ENCODE peak calls at places on chromosome 22, in ten cellular contexts. X is right atrium auricular region, O is HepG2, V is cardiac muscle cell, A is Peyer's patch, Q is stomach, Y is upper lobe of left lung, E is ovary, D is heart left ventricle, B is HCT116. K is an unnamed sample.
A peak's percentile ranks its signal among the peaks of the same experiment; 100 is the strongest.

GRCh38 chr22:49083607-49084006 is 744.1 kb downstream of the BRD1 start:
- DNase-seq in X (no peak), O (no peak), V (no peak), A (no peak), Q (no peak), Y (no peak), E (no peak), D (no peak), B (no peak), K (no peak)

GRCh38 chr22:32723632-32724031 is 77.9 kb upstream of the TIMP3 start:
- DNase-seq in X (peak; percentile 70), O (no peak), V (peak; percentile 95), A (no peak), Q (peak; percentile 34), Y (peak; percentile 89), E (no peak), D (peak; percentile 69), B (no peak), K (no peak)

GRCh38 chr22:22201185-22201924 is 43.2 kb upstream of the VPREB1 start:
- DNase-seq in X (no peak), O (peak; percentile 25), V (no peak), A (no peak), Q (peak; percentile 48), Y (no peak), E (no peak), D (no peak), B (no peak), K (peak; percentile 16)

GRCh38 chr22:47163481-47163875 is 401.0 kb downstream of the TBC1D22A start:
- DNase-seq in X (no peak), O (no peak), V (no peak), A (peak; percentile 16), Q (no peak), Y (peak; percentile 40), E (no peak), D (no peak), B (no peak), K (no peak)

GRCh38 chr22:32880906-32881596 is 79.5 kb downstream of the TIMP3 start:
- DNase-seq in X (peak; percentile 82), O (no peak), V (peak; percentile 95), A (no peak), Q (peak; percentile 26), Y (peak; percentile 90), E (peak; percentile 94), D (peak; percentile 87), B (no peak), K (no peak)

GRCh38 chr22:48752451-48753380 is 1075.0 kb downstream of the BRD1 start:
- DNase-seq in X (peak; percentile 42), O (no peak), V (no peak), A (no peak), Q (peak; percentile 20), Y (peak; percentile 62), E (no peak), D (peak; percentile 3), B (no peak), K (no peak)

GRCh38 chr22:23225724-23226496 is 45.6 kb downstream of the BCR start:
- DNase-seq in X (no peak), O (no peak), V (peak; percentile 54), A (peak; percentile 54), Q (peak; percentile 74), Y (no peak), E (no peak), D (peak; percentile 41), B (no peak), K (no peak)

GRCh38 chr22:31816750-31817149 is 62.9 kb downstream of the DEPDC5 start:
- DNase-seq in X (no peak), O (no peak), V (no peak), A (no peak), Q (no peak), Y (no peak), E (no peak), D (no peak), B (no peak), K (no peak)

GRCh38 chr22:46686221-46686872 is 51.7 kb downstream of the CERK start:
- DNase-seq in X (no peak), O (no peak), V (no peak), A (no peak), Q (peak; percentile 76), Y (peak; percentile 73), E (peak; percentile 42), D (peak; percentile 66), B (no peak), K (no peak)

GRCh38 chr22:49207008-49207775 is 620.5 kb downstream of the BRD1 start:
- DNase-seq in X (peak; percentile 46), O (no peak), V (no peak), A (no peak), Q (peak; percentile 23), Y (no peak), E (peak; percentile 1), D (peak; percentile 2), B (no peak), K (peak; percentile 2)

GRCh38 chr22:48057116-48057835 is 1294.8 kb downstream of the TBC1D22A start:
- DNase-seq in X (no peak), O (no peak), V (no peak), A (no peak), Q (no peak), Y (peak; percentile 39), E (no peak), D (no peak), B (no peak), K (no peak)

GRCh38 chr22:31243339-31244043 is 31.4 kb downstream of the LIMK2 start:
- DNase-seq in X (no peak), O (no peak), V (peak; percentile 12), A (no peak), Q (no peak), Y (no peak), E (no peak), D (no peak), B (peak; percentile 51), K (no peak)

DNA sequence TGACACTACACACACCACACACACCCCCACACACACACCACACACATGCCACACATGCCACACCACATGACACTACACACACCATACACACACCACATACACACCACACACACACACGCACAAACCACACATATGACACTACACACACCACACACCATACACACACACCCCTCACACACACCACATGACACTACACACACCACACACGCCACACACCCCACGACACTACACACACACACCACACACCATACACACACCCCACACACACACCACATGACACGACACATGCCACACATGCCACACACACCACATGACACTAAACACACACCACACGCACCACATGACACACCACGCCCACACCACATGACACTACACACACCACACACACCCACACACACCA is 101.8 kb upstream of the ASPHD2 start:
- DNase-seq in X (no peak), O (no peak), V (no peak), A (no peak), Q (no peak), Y (no peak), E (no peak), D (no peak), B (no peak), K (no peak)
- H3K36me3 ChIP-seq in X (no peaks in the 10 kb centered on the region), O (no peaks in the 10 kb centered on the region), V (no peaks in the 10 kb centered on the region), A (no peaks in the 10 kb centered on the region), Q (no peaks in the 10 kb centered on the region), Y (no peaks in the 10 kb centered on the region), E (no peaks in the 10 kb centered on the region), D (no peaks in the 10 kb centered on the region), B (no peaks in the 10 kb centered on the region), K (no peaks in the 10 kb centered on the region)

DNA sequence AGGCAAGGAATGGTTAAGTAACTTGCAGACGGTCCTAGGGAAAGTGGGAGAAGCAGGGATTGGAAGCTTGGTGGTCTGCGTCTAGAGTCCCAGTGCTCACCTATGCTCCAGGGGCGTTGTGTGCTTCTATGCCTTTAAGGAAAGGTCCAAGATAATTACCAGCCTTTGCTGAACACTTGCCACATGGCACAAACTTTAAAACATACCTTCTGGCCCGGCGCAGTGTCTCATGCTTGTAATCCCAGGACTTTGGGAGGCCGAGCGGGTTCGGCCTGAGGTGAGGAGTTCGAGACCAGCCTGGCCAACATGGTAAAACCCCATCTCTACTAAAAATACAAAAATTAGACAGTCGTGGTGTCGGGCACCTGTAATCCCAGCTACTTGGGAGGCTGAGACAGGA is 2.3 kb downstream of the POLDIP3 start:
- DNase-seq in X (no peak), O (no peak), V (no peak), A (no peak), Q (no peak), Y (no peak), E (no peak), D (no peak), B (no peak), K (no peak)
- H3K4me3 ChIP-seq in X (no peak overlapping the region), O (no peak overlapping the region), V (no peak overlapping the region), A (no peak overlapping the region), Q (peak overlapping the region; percentile 80), Y (peak overlapping the region; percentile 93), E (no peak overlapping the region), D (no peak overlapping the region), B (no peak overlapping the region), K (no peak overlapping the region)

GRCh38 chr22:36470994-36471331 is 10.5 kb downstream of the TXN2 start:
- DNase-seq in X (no peak), O (no peak), V (no peak), A (no peak), Q (no peak), Y (no peak), E (no peak), D (no peak), B (no peak), K (no peak)
- H3K9me3 ChIP-seq in X (no peaks in the 10 kb centered on the region), O (no peaks in the 10 kb centered on the region), V (no peaks in the 10 kb centered on the region), A (no peaks in the 10 kb centered on the region), Q (no peaks in the 10 kb centered on the region), Y (no peaks in the 10 kb centered on the region), E (no peaks in the 10 kb centered on the region), D (no peaks in the 10 kb centered on the region), B (no peaks in the 10 kb centered on the region), K (no peaks in the 10 kb centered on the region)

GRCh38 chr22:20834206-20834605 is 24.4 kb downstream of the PI4KA start:
- DNase-seq in X (no peak), O (no peak), V (no peak), A (no peak), Q (no peak), Y (no peak), E (no peak), D (no peak), B (no peak), K (no peak)
- H3K36me3 ChIP-seq in X (peaks cover 33% of the 10 kb centered on the region), O (peaks cover 39% of the 10 kb centered on the region), V (peaks cover 8% of the 10 kb centered on the region), A (no peaks in the 10 kb centered on the region), Q (peaks cover 52% of the 10 kb centered on the region), Y (peaks cover 30% of the 10 kb centered on the region), E (peaks cover 3% of the 10 kb centered on the region), D (peaks cover 58% of the 10 kb centered on the region), B (no peaks in the 10 kb centered on the region), K (peaks cover 25% of the 10 kb centered on the region)

K was measured in HAP-1.